ENCODE peak calls at places on chromosomes 1 and 21, in ten cellular contexts. R is H1, N is esophagus squamous epithelium, X is suprapubic skin, F is tibial artery, C is heart left ventricle, K is left ventricle myocardium inferior, V is body of pancreas, Z is spleen, J is fibroblast of lung. B is an unnamed sample. For H3K4me1, the result is how much of the 10 kb centered on the place peaks cover.

GRCh38 chr1:58768971-58769808 is 14.7 kb downstream of the JUN start:
- DNase-seq in C (peak), K (peak), Z (peak), N (no peak), R (no peak), J (peak), V (peak), X (peak), F (peak), B (no peak)

GRCh38 chr21:32351428-32351827 is 41.4 kb downstream of the URB1 start:
- DNase-seq in V (no peak), J (no peak), N (no peak), F (no peak), K (no peak), Z (no peak), C (no peak), X (no peak), R (no peak), B (no peak)

GRCh38 chr1:31954607-31955283 is 16.6 kb upstream of the PTP4A2 start:
- DNase-seq in Z (peak), N (no peak), X (peak), R (no peak), K (peak), F (peak), C (peak), J (peak), V (peak), B (peak)

GRCh38 chr1:58090640-58091039 is 455.9 kb downstream of the OMA1 start:
- DNase-seq in F (no peak), C (no peak), N (no peak), Z (no peak), J (no peak), V (no peak), R (no peak), K (no peak), X (no peak), B (no peak)

GRCh38 chr1:232667781-232668101 is 37.8 kb upstream of the SIPA1L2 start:
- DNase-seq in V (no peak), N (no peak), R (no peak), Z (no peak), F (no peak), X (no peak), J (peak), K (no peak), C (no peak), B (no peak)

GRCh38 chr1:192860478-192861185 is 51.8 kb downstream of the RGS2 start:
- DNase-seq in X (no peak), K (no peak), Z (no peak), J (no peak), R (no peak), V (no peak), N (no peak), F (no peak), C (no peak), B (no peak)

GRCh38 chr1:208219659-208220282 is 24.4 kb downstream of the PLXNA2 start:
- DNase-seq in X (no peak), R (no peak), N (no peak), V (no peak), J (peak), K (peak), C (peak), F (peak), Z (no peak), B (peak)

GRCh38 chr1:19824541-19824940 is 9.5 kb upstream of the RNF186 start:
- DNase-seq in V (no peak), Z (no peak), R (no peak), X (no peak), K (no peak), N (no peak), C (no peak), F (no peak), J (no peak), B (no peak)

GRCh38 chr1:116372651-116373444 is at the start of gene ATP1A1:
- DNase-seq in X (peak), F (peak), C (peak), J (peak), K (peak), N (peak), R (peak), V (peak), Z (peak), B (peak)

GRCh38 chr1:227786673-227787512 is 28.6 kb upstream of the PRSS38 start:
- DNase-seq in R (no peak), N (no peak), J (no peak), F (no peak), C (no peak), X (peak), V (no peak), Z (peak), K (no peak), B (no peak)

GRCh38 chr21:45772180-45772579 is 128.7 kb downstream of the PCBP3 start:
- DNase-seq in C (no peak), X (no peak), Z (no peak), K (no peak), V (no peak), N (no peak), J (no peak), F (no peak), R (no peak), B (no peak)

GRCh38 chr1:117897551-117897950 is 31.9 kb downstream of the GDAP2 start:
- DNase-seq in C (no peak), Z (no peak), J (no peak), N (no peak), F (no peak), X (no peak), K (no peak), V (no peak), R (no peak), B (no peak)

GRCh38 chr1:42943166-42943565 is 15.5 kb downstream of the SLC2A1 start:
- DNase-seq in K (peak), Z (peak), N (no peak), J (no peak), R (no peak), X (no peak), F (no peak), V (peak), C (peak), B (peak)

GRCh38 chr1:75233302-75233929 is 99.2 kb downstream of the LHX8 start:
- DNase-seq in X (no peak), K (no peak), Z (no peak), V (peak), N (no peak), F (no peak), J (peak), C (no peak), R (no peak), B (no peak)

GRCh38 chr1:101781437-101781836 is 215.3 kb downstream of the OLFM3 start:
- DNase-seq in F (no peak), R (no peak), J (peak), K (no peak), N (no peak), Z (no peak), V (peak), C (no peak), X (no peak), B (no peak)

GRCh38 chr21:20882462-20883415 is 115.5 kb upstream of the NCAM2 start:
- DNase-seq in K (no peak), F (no peak), C (no peak), V (peak), Z (no peak), N (no peak), J (peak), R (peak), X (no peak), B (no peak)

GRCh38 chr1:170337413-170337994 is 191.7 kb downstream of the NTMT2 start:
- DNase-seq in C (no peak), R (no peak), N (no peak), V (no peak), F (no peak), J (no peak), Z (no peak), X (no peak), K (no peak), B (no peak)

GRCh38 chr1:16146888-16147614 is 8.8 kb downstream of the EPHA2 start:
- DNase-seq in Z (no peak), X (no peak), C (no peak), F (no peak), R (no peak), V (peak), K (no peak), J (no peak), N (no peak), B (no peak)

GRCh38 chr1:25232866-25233784 is 823 bp upstream of the SYF2 start:
- DNase-seq in J (peak), Z (peak), X (peak), C (peak), N (peak), F (peak), R (no peak), V (peak), K (peak), B (peak)

GRCh38 chr1:186763107-186763506 is 65.6 kb upstream of the PLA2G4A start:
- DNase-seq in J (peak), Z (no peak), F (no peak), K (no peak), C (no peak), X (no peak), V (no peak), R (no peak), N (no peak), B (no peak)

GRCh38 chr1:154595621-154596020 is 12.4 kb downstream of the ADAR start:
- DNase-seq in Z (no peak), C (no peak), F (no peak), X (no peak), J (no peak), R (no peak), N (no peak), V (no peak), K (no peak), B (no peak)

GRCh38 chr1:156081174-156082110 is 823 bp downstream of the MEX3A start:
- DNase-seq in N (no peak), F (no peak), C (no peak), J (no peak), Z (no peak), X (no peak), V (no peak), K (no peak), R (no peak), B (no peak)

GRCh38 chr1:10751561-10752085 is 44.8 kb downstream of the CASZ1 start:
- DNase-seq in Z (no peak), J (no peak), F (no peak), R (no peak), X (no peak), V (no peak), N (no peak), C (no peak), K (no peak), B (no peak)

GRCh38 chr1:92038695-92039346 is 9.0 kb downstream of the EPHX4 start:
- DNase-seq in F (no peak), C (no peak), X (no peak), R (no peak), Z (no peak), J (peak), V (no peak), K (no peak), N (no peak), B (no peak)

GRCh38 chr1:12384836-12385456 is 155.1 kb downstream of the VPS13D start:
- DNase-seq in F (no peak), X (no peak), V (no peak), Z (no peak), J (no peak), R (no peak), C (no peak), N (no peak), K (no peak), B (no peak)

GRCh38 chr1:69567847-69568434 is at the start of gene LRRC7:
- DNase-seq in C (no peak), K (peak), N (no peak), X (no peak), J (no peak), V (no peak), F (no peak), Z (peak), R (no peak), B (no peak)

GRCh38 chr1:161994153-161994814 is 29.4 kb downstream of the OLFML2B start:
- DNase-seq in J (peak), K (no peak), N (no peak), X (no peak), C (no peak), Z (no peak), R (no peak), F (peak), V (no peak), B (no peak)

GRCh38 chr1:34985063-34985770 is at the start of gene TMEM35B:
- DNase-seq in N (no peak), J (peak), Z (peak), X (no peak), V (peak), F (peak), R (no peak), K (peak), C (peak), B (no peak)

GRCh38 chr21:38048241-38048640 is 132.0 kb upstream of the KCNJ6 start:
- DNase-seq in J (no peak), Z (no peak), X (no peak), V (no peak), N (no peak), F (no peak), K (no peak), C (no peak), R (no peak), B (no peak)

GRCh38 chr1:213987422-213987875 is 324 bp upstream of the PROX1 start:
- DNase-seq in V (no peak), K (no peak), R (no peak), Z (peak), C (no peak), X (no peak), J (no peak), F (no peak), N (no peak), B (no peak)

GRCh38 chr1:246597340-246597739 is 31.1 kb downstream of the CNST start:
- DNase-seq in C (peak), J (peak), K (peak), V (peak), R (no peak), N (no peak), Z (no peak), F (peak), X (no peak), B (no peak)

GRCh38 chr21:43727571-43728466 is 8.9 kb downstream of the PDXK start:
- DNase-seq in Z (peak), N (no peak), R (no peak), J (peak), V (peak), K (peak), X (no peak), F (no peak), C (peak), B (no peak)

GRCh38 chr1:39199593-39199992 is 4.9 kb upstream of the MACF1 start:
- DNase-seq in J (no peak), N (no peak), R (no peak), X (no peak), C (no peak), F (no peak), V (no peak), K (no peak), Z (no peak), B (no peak)

GRCh38 chr21:15255359-15256157 is 190.8 kb upstream of the NRIP1 start:
- DNase-seq in F (no peak), N (no peak), C (no peak), X (no peak), R (no peak), Z (no peak), K (no peak), J (no peak), V (no peak), B (no peak)

GRCh38 chr1:21295059-21295401 is 4.8 kb upstream of the ECE1 start:
- DNase-seq in N (no peak), Z (no peak), J (no peak), V (no peak), C (no peak), X (no peak), R (no peak), F (no peak), K (no peak), B (no peak)

GRCh38 chr1:41343790-41344679 is 17.2 kb upstream of the FOXO6 start:
- DNase-seq in R (no peak), F (no peak), J (no peak), N (no peak), K (no peak), V (no peak), X (peak), Z (peak), C (peak), B (no peak)

GRCh38 chr1:72000809-72001208 is 281.5 kb downstream of the NEGR1 start:
- DNase-seq in C (no peak), N (no peak), R (peak), J (peak), X (no peak), Z (no peak), V (no peak), F (no peak), K (no peak), B (no peak)
- H3K27ac ChIP-seq in C (no peak), N (no peak), R (peak), J (no peak), X (no peak), Z (no peak), V (no peak), F (no peak), K (no peak), B (no peak)

GRCh38 chr1:97143236-97143882 is 421.8 kb downstream of the PTBP2 start:
- DNase-seq in C (no peak), R (no peak), K (no peak), N (no peak), V (no peak), Z (no peak), X (no peak), J (no peak), F (no peak), B (no peak)
- H3K4me1 ChIP-seq in C (under half), R (under half), K (under half), N (under half), V (under half), Z (under half), X (under half), J (under half), F (under half), B (under half)

DNA sequence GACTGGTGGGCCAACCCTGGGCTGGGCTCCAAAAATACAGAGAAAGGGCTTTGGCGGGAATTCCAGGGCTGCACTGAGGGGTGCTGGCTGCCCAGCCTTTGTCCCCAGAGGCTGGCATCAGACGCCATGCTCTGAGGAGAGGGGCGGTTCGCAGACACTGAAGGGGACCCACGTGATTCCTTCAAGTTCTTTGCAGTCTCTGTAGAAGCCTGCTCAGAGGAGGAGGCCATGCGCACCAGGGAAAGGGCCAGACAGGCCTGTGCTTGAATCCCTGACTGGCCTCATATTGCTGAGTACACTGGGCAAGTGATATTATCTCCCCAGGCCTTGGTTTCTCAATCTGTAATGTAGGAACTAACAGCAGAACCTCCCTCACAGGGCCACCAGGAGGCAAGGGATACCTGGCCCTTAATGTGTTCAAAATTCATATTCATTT is 119.5 kb downstream of the EPHB2 start:
- DNase-seq in V (no peak), R (no peak), C (no peak), K (no peak), F (no peak), J (no peak), X (no peak), Z (peak), N (no peak), B (no peak)
- TF ChIP-seq CTCF in V (no peak), R (no peak), C (no peak), K (no peak), F (no peak), J (no peak), X (no peak), Z (no peak), N (no peak), B (no peak)

GRCh38 chr1:1080122-1080753 is 6.1 kb upstream of the RNF223 start:
- DNase-seq in F (peak), V (peak), J (peak), X (no peak), Z (peak), R (no peak), K (peak), C (peak), N (no peak), B (peak)
- H3K27ac ChIP-seq in F (no peak), V (peak), J (no peak), X (no peak), Z (no peak), R (no peak), K (peak), C (peak), N (peak), B (peak)

DNA sequence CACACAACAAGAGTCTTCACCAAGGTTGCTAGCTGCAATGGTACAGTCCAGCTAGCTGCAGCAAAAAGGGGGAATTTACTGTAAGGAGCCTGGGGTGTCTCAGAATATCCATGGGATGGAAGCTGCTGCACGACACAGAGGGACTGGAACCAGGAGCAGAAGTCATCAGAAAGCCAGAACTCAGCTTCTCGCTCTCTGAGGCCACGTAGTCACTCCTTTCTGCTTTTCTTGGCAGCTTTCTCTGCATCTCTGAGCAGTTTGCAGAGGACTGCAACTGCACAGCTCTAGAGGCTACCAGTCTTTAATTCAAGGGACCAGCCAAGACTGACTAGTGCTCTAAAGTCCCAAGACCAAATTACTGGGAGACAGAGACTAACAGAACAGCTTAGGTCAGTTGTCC is 27.0 kb upstream of the IL10 start:
- DNase-seq in N (no peak), R (no peak), X (no peak), F (no peak), J (no peak), K (no peak), V (no peak), Z (no peak), C (no peak), B (no peak)
- H3K4me1 ChIP-seq in N (under half), R (under half), X (under half), F (under half), J (under half), K (under half), V (under half), Z (under half), C (under half), B (under half)

DNA sequence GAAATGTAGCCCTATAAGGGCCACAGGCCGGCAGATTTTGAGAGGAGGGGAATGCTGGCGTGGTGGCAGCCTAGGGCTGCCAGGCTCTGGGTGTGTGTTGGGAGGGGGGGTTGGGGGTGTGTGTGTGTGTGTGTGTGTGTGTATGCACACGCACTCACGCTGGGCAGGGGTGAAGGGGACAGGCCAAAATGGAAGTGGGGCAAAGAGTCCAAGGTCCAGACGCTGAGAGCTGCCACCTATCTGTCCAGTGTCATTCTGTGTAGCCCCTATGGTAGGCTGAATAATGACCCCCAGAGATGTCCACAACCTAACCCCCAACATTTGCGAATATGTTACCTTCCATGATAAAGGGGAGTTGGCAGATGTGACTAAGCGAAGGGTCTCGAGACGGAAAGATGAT is 10.6 kb upstream of the IFNGR2 start:
- DNase-seq in C (no peak), K (no peak), R (no peak), N (no peak), J (no peak), Z (no peak), F (no peak), V (no peak), X (no peak), B (no peak)
- TF ChIP-seq CTCF in C (no peak), K (no peak), R (no peak), N (no peak), J (no peak), Z (no peak), F (no peak), V (no peak), X (no peak), B (no peak)

GRCh38 chr1:200028586-200029034 is 1.1 kb downstream of the NR5A2 start:
- DNase-seq in C (no peak), F (no peak), V (no peak), J (no peak), N (no peak), Z (no peak), R (no peak), K (no peak), X (no peak), B (no peak)
- H3K27ac ChIP-seq in C (no peak), F (no peak), V (peak), J (no peak), N (no peak), Z (no peak), R (no peak), K (peak), X (no peak), B (no peak)

B was measured in RWPE2.